ENCODE peak calls at places on chromosome 9, in five cellular contexts. One of them, this sample, is unnamed. For H3K4me1 and H3K36me3, the result is how much of the 10 kb centered on the place peaks cover.

GRCh38 chr9:121709798-121710197 is 58.4 kb downstream of the DAB2IP start:
- DNase-seq in ovary: no peak
- DNase-seq in transverse colon: no peak
- DNase-seq in tibial nerve: no peak
- DNase-seq in sigmoid colon: peak
- DNase-seq in this sample: no peak

GRCh38 chr9:128001411-128002298 is 20.9 kb upstream of the EEIG1 start:
- DNase-seq in ovary: no peak
- DNase-seq in transverse colon: no peak
- DNase-seq in tibial nerve: no peak
- DNase-seq in sigmoid colon: no peak
- DNase-seq in this sample: peak

GRCh38 chr9:5321058-5321457 is 16.5 kb upstream of the RLN2 start:
- DNase-seq in ovary: no peak
- DNase-seq in transverse colon: no peak
- DNase-seq in tibial nerve: no peak
- DNase-seq in sigmoid colon: no peak
- DNase-seq in this sample: no peak

GRCh38 chr9:81032030-81032572 is 657.2 kb downstream of the TLE1 start:
- DNase-seq in ovary: no peak
- DNase-seq in transverse colon: no peak
- DNase-seq in tibial nerve: no peak
- DNase-seq in sigmoid colon: no peak
- DNase-seq in this sample: no peak

GRCh38 chr9:88537743-88538055 is 2.7 kb downstream of the NXNL2 start:
- DNase-seq in ovary: peak
- DNase-seq in transverse colon: peak
- DNase-seq in tibial nerve: peak
- DNase-seq in sigmoid colon: peak
- DNase-seq in this sample: peak

GRCh38 chr9:109471475-109471874 is 26.6 kb downstream of the PTPN3 start:
- DNase-seq in ovary: no peak
- DNase-seq in transverse colon: no peak
- DNase-seq in tibial nerve: no peak
- DNase-seq in sigmoid colon: no peak
- DNase-seq in this sample: no peak

GRCh38 chr9:37290881-37291485 is 131.5 kb upstream of the GRHPR start:
- DNase-seq in ovary: no peak
- DNase-seq in transverse colon: no peak
- DNase-seq in tibial nerve: no peak
- DNase-seq in sigmoid colon: no peak
- DNase-seq in this sample: no peak

GRCh38 chr9:132996526-132996925 is 18.0 kb downstream of the GFI1B start:
- DNase-seq in ovary: no peak
- DNase-seq in transverse colon: no peak
- DNase-seq in tibial nerve: no peak
- DNase-seq in sigmoid colon: no peak
- DNase-seq in this sample: no peak

GRCh38 chr9:74444389-74444788 is 52.7 kb upstream of the RORB start:
- DNase-seq in ovary: no peak
- DNase-seq in transverse colon: no peak
- DNase-seq in tibial nerve: no peak
- DNase-seq in sigmoid colon: no peak
- DNase-seq in this sample: no peak

GRCh38 chr9:112921549-112921948 is 30.9 kb upstream of the SLC46A2 start:
- DNase-seq in ovary: no peak
- DNase-seq in transverse colon: no peak
- DNase-seq in tibial nerve: no peak
- DNase-seq in sigmoid colon: no peak
- DNase-seq in this sample: no peak

GRCh38 chr9:91534374-91534773 is 110.7 kb upstream of the NFIL3 start:
- DNase-seq in ovary: no peak
- DNase-seq in transverse colon: no peak
- DNase-seq in tibial nerve: no peak
- DNase-seq in sigmoid colon: no peak
- DNase-seq in this sample: no peak

GRCh38 chr9:98780059-98780749 is 16.2 kb downstream of the ANKS6 start:
- DNase-seq in ovary: no peak
- DNase-seq in transverse colon: no peak
- DNase-seq in tibial nerve: no peak
- DNase-seq in sigmoid colon: no peak
- DNase-seq in this sample: no peak

GRCh38 chr9:37753489-37754190 is at the start of gene TRMT10B:
- DNase-seq in ovary: peak
- DNase-seq in transverse colon: peak
- DNase-seq in tibial nerve: peak
- DNase-seq in sigmoid colon: peak
- DNase-seq in this sample: peak

GRCh38 chr9:132697230-132697629 is 27.0 kb downstream of the GTF3C4 start:
- DNase-seq in ovary: no peak
- DNase-seq in transverse colon: no peak
- DNase-seq in tibial nerve: no peak
- DNase-seq in sigmoid colon: no peak
- DNase-seq in this sample: no peak

GRCh38 chr9:129610473-129611301 is 10.2 kb downstream of the C9orf50 start:
- DNase-seq in ovary: peak
- DNase-seq in transverse colon: peak
- DNase-seq in tibial nerve: peak
- DNase-seq in sigmoid colon: peak
- DNase-seq in this sample: peak
- TF ChIP-seq EP300 in ovary: no peak
- TF ChIP-seq EP300 in transverse colon: no peak
- TF ChIP-seq EP300 in tibial nerve: no peak
- TF ChIP-seq EP300 in sigmoid colon: no peak
- TF ChIP-seq EP300 in this sample: no peak

GRCh38 chr9:126328415-126328814 is 1.8 kb downstream of the MVB12B start:
- DNase-seq in ovary: no peak
- DNase-seq in transverse colon: no peak
- DNase-seq in tibial nerve: no peak
- DNase-seq in sigmoid colon: no peak
- DNase-seq in this sample: no peak
- H3K4me1 ChIP-seq in ovary: under half
- H3K4me1 ChIP-seq in transverse colon: under half
- H3K4me1 ChIP-seq in tibial nerve: half or more
- H3K4me1 ChIP-seq in sigmoid colon: under half
- H3K4me1 ChIP-seq in this sample: half or more

GRCh38 chr9:35071814-35072460 is 488 bp downstream of the VCP start:
- DNase-seq in ovary: peak
- DNase-seq in transverse colon: peak
- DNase-seq in tibial nerve: peak
- DNase-seq in sigmoid colon: peak
- DNase-seq in this sample: peak
- H3K36me3 ChIP-seq in ovary: under half
- H3K36me3 ChIP-seq in transverse colon: under half
- H3K36me3 ChIP-seq in tibial nerve: under half
- H3K36me3 ChIP-seq in sigmoid colon: under half
- H3K36me3 ChIP-seq in this sample: under half

GRCh38 chr9:119252671-119253299 is 116.5 kb downstream of the BRINP1 start:
- DNase-seq in ovary: no peak
- DNase-seq in transverse colon: no peak
- DNase-seq in tibial nerve: no peak
- DNase-seq in sigmoid colon: no peak
- DNase-seq in this sample: no peak

GRCh38 chr9:119251951-119252350 is 117.3 kb downstream of the BRINP1 start:
- DNase-seq in ovary: no peak
- DNase-seq in transverse colon: no peak
- DNase-seq in tibial nerve: no peak
- DNase-seq in sigmoid colon: no peak
- DNase-seq in this sample: no peak

DNA sequence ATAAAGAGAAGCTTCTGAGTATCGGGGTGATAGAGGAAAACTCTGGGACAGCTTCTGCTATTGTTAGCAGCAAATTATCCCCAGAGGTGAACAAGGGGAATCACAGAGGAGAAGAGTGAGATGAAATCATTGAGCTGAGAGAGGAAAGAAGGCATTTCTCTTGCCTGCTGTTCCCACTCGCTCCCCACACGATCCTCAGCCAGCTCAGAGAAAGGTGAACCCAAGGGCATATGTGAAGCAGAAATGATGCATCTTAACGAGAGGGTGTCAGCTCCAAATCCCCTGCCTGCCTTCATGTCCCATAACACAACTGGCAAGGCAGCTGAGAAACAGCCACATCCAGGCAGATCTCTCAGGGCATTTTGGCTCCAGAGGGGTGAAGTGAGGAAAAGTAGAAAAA is 111.6 kb downstream of the BRINP1 start:
- DNase-seq in ovary: no peak
- DNase-seq in transverse colon: no peak
- DNase-seq in tibial nerve: no peak
- DNase-seq in sigmoid colon: no peak
- DNase-seq in this sample: no peak
- TF ChIP-seq EP300 in ovary: no peak
- TF ChIP-seq EP300 in transverse colon: no peak
- TF ChIP-seq EP300 in tibial nerve: no peak
- TF ChIP-seq EP300 in sigmoid colon: no peak
- TF ChIP-seq EP300 in this sample: no peak